ENCODE peak calls at places on chromosome 19, in nine cellular contexts. O is GM23248, Q is A549, X is heart right ventricle, P is heart left ventricle, G is tibial nerve, H is thyroid gland, K is breast epithelium, J is fibroblast of lung. A is an unnamed sample.

GRCh38 chr19:46611791-46612190 is 10.7 kb downstream of the CALM3 start:
- DNase-seq in O (no peak), Q (no peak), X (no peak), P (peak; percentile 55), G (no peak), H (no peak), K (no peak), J (no peak), A (no peak)

GRCh38 chr19:55474269-55475265 is 1.9 kb upstream of the ZNF628 start:
- DNase-seq in O (peak; percentile 30), Q (no peak), X (no peak), P (no peak), G (no peak), H (no peak), K (no peak), J (no peak), A (no peak)

GRCh38 chr19:11168568-11168967 is 13.0 kb upstream of the SPC24 start:
- DNase-seq in O (peak; percentile 97), Q (peak; percentile 66), X (no peak), P (no peak), G (no peak), H (no peak), K (no peak), J (peak; percentile 93), A (peak; percentile 69)

GRCh38 chr19:18294467-18294864 is 13.0 kb upstream of the JUND start:
- DNase-seq in O (no peak), Q (no peak), X (no peak), P (peak; percentile 77), G (no peak), H (peak; percentile 46), K (no peak), J (no peak), A (no peak)

GRCh38 chr19:46849610-46850009 is 1.0 kb downstream of the AP2S1 start:
- DNase-seq in O (peak; percentile 56), Q (no peak), X (no peak), P (no peak), G (no peak), H (no peak), K (no peak), J (no peak), A (no peak)

GRCh38 chr19:46429999-46430398 is 1.3 kb upstream of the PNMA8C start:
- DNase-seq in O (no peak), Q (no peak), X (no peak), P (no peak), G (no peak), H (no peak), K (no peak), J (no peak), A (no peak)

GRCh38 chr19:52936151-52936957 is 13.1 kb upstream of the ZNF888 start:
- DNase-seq in O (no peak), Q (no peak), X (no peak), P (no peak), G (no peak), H (no peak), K (no peak), J (no peak), A (no peak)

GRCh38 chr19:1691589-1692290 is 39.3 kb upstream of the TCF3 start:
- DNase-seq in O (no peak), Q (no peak), X (no peak), P (no peak), G (no peak), H (no peak), K (no peak), J (no peak), A (no peak)

GRCh38 chr19:51821921-51822716 is 27.2 kb downstream of the FPR3 start:
- DNase-seq in O (peak; percentile 62), Q (no peak), X (no peak), P (no peak), G (no peak), H (no peak), K (no peak), J (no peak), A (no peak)

GRCh38 chr19:41816761-41817160 is 20.4 kb downstream of the CEACAM3 start:
- DNase-seq in O (no peak), Q (no peak), X (no peak), P (no peak), G (no peak), H (no peak), K (no peak), J (no peak), A (no peak)

GRCh38 chr19:48806518-48806817 is 4.4 kb downstream of the BCAT2 start:
- DNase-seq in O (no peak), Q (no peak), X (peak; percentile 59), P (no peak), G (no peak), H (no peak), K (no peak), J (no peak), A (no peak)

GRCh38 chr19:12052571-12053169 is at the start of gene ZNF878:
- DNase-seq in O (peak; percentile 90), Q (no peak), X (peak; percentile 91), P (peak; percentile 92), G (peak; percentile 84), H (peak; percentile 99), K (peak; percentile 87), J (peak; percentile 78), A (peak; percentile 67)

GRCh38 chr19:56105090-56105701 is 15.9 kb downstream of the ZNF787 start:
- DNase-seq in O (peak; percentile 76), Q (peak; percentile 77), X (peak; percentile 51), P (no peak), G (peak; percentile 72), H (peak; percentile 95), K (peak; percentile 89), J (peak; percentile 85), A (no peak)

GRCh38 chr19:51082641-51083040 is at the start of gene KLK14:
- DNase-seq in O (no peak), Q (no peak), X (no peak), P (no peak), G (no peak), H (no peak), K (no peak), J (no peak), A (no peak)

GRCh38 chr19:1027953-1028902 is 1.8 kb downstream of the CNN2 start:
- DNase-seq in O (peak; percentile 95), Q (peak; percentile 68), X (peak; percentile 64), P (peak; percentile 86), G (no peak), H (peak; percentile 76), K (peak; percentile 81), J (peak; percentile 96), A (peak; percentile 93)

GRCh38 chr19:45254044-45254531 is 3.0 kb downstream of the MARK4 start:
- DNase-seq in O (peak; percentile 13), Q (no peak), X (no peak), P (no peak), G (no peak), H (no peak), K (no peak), J (no peak), A (no peak)

GRCh38 chr19:54478677-54479266 is 5.7 kb upstream of the CDC42EP5 start:
- DNase-seq in O (peak; percentile 63), Q (peak; percentile 73), X (no peak), P (peak; percentile 39), G (no peak), H (no peak), K (no peak), J (peak; percentile 54), A (no peak)

GRCh38 chr19:6210091-6210490 is 69.7 kb downstream of the MLLT1 start:
- DNase-seq in O (no peak), Q (no peak), X (no peak), P (no peak), G (no peak), H (no peak), K (no peak), J (no peak), A (no peak)

GRCh38 chr19:12648088-12648487 is 18.5 kb downstream of the MAN2B1 start:
- DNase-seq in O (no peak), Q (no peak), X (no peak), P (no peak), G (no peak), H (peak; percentile 42), K (no peak), J (no peak), A (no peak)

GRCh38 chr19:11421607-11422098 is 2.5 kb upstream of the RGL3 start:
- DNase-seq in O (peak; percentile 32), Q (peak; percentile 6), X (peak; percentile 38), P (peak; percentile 80), G (no peak), H (peak; percentile 32), K (no peak), J (no peak), A (no peak)

GRCh38 chr19:19506592-19506991 is 8.8 kb downstream of the TSSK6 start:
- DNase-seq in O (no peak), Q (no peak), X (no peak), P (no peak), G (no peak), H (no peak), K (no peak), J (no peak), A (no peak)

GRCh38 chr19:40741527-40742390 is 8.5 kb downstream of the ACTMAP start:
- DNase-seq in O (no peak), Q (no peak), X (no peak), P (no peak), G (no peak), H (no peak), K (no peak), J (no peak), A (no peak)
- H3K27ac ChIP-seq in O (peak overlapping the region; percentile 96), Q (no peak overlapping the region), X (peak overlapping the region; percentile 37), P (no peak overlapping the region), G (peak overlapping the region; percentile 58), H (no peak overlapping the region), K (peak overlapping the region; percentile 87), J (no peak overlapping the region), A (no peak overlapping the region)

GRCh38 chr19:3945838-3946237 is 13.0 kb downstream of the NMRK2 start:
- DNase-seq in O (peak; percentile 56), Q (no peak), X (no peak), P (no peak), G (no peak), H (no peak), K (no peak), J (peak; percentile 16), A (no peak)

GRCh38 chr19:3944018-3944721 is 11.3 kb downstream of the NMRK2 start:
- DNase-seq in O (no peak), Q (no peak), X (no peak), P (no peak), G (no peak), H (no peak), K (no peak), J (no peak), A (no peak)

GRCh38 chr19:3942790-3943409 is 10.0 kb downstream of the NMRK2 start:
- DNase-seq in O (peak; percentile 30), Q (peak; percentile 26), X (peak; percentile 66), P (no peak), G (no peak), H (no peak), K (no peak), J (no peak), A (no peak)
- H3K27ac ChIP-seq in O (no peak overlapping the region), Q (no peak overlapping the region), X (peak overlapping the region; percentile 82), P (peak overlapping the region; percentile 60), G (no peak overlapping the region), H (no peak overlapping the region), K (no peak overlapping the region), J (no peak overlapping the region), A (no peak overlapping the region)

GRCh38 chr19:30064021-30064699 is 122.1 kb downstream of the URI1 start:
- DNase-seq in O (no peak), Q (no peak), X (no peak), P (no peak), G (no peak), H (no peak), K (no peak), J (no peak), A (no peak)
- H3K27ac ChIP-seq in O (no peak overlapping the region), Q (no peak overlapping the region), X (no peak overlapping the region), P (no peak overlapping the region), G (no peak overlapping the region), H (no peak overlapping the region), K (no peak overlapping the region), J (no peak overlapping the region), A (no peak overlapping the region)

GRCh38 chr19:3450796-3451411 is 29.4 kb downstream of the SMIM24 start:
- DNase-seq in O (peak; percentile 99), Q (peak; percentile 98), X (peak; percentile 71), P (no peak), G (peak; percentile 52), H (peak; percentile 37), K (no peak), J (peak; percentile 100), A (peak; percentile 99)
- H3K27ac ChIP-seq in O (peak overlapping the region; percentile 97), Q (peak overlapping the region; percentile 91), X (peak overlapping the region; percentile 82), P (peak overlapping the region; percentile 85), G (peak overlapping the region; percentile 52), H (peak overlapping the region; percentile 50), K (peak overlapping the region; percentile 75), J (peak overlapping the region; percentile 94), A (peak overlapping the region; percentile 98)

A was measured in AG04450.